ENCODE peak calls at places on chromosomes 12 and 14, in four cellular contexts. G, H, O and F are unnamed samples.

GRCh38 chr14:95220663-95221231 is 63.4 kb upstream of the DICER1 start:
- DNase-seq in O (peak; percentile 32), H (no peak), G (peak; percentile 49), F (peak; percentile 51)

GRCh38 chr12:94534761-94535613 is 75.3 kb upstream of the CEP83 start:
- DNase-seq in H (no peak), O (no peak), G (no peak), F (no peak)

GRCh38 chr14:28653521-28653920 is 113.1 kb upstream of the FOXG1 start:
- DNase-seq in O (no peak), H (no peak), G (no peak), F (no peak)

GRCh38 chr14:75539562-75540478 is 17.6 kb downstream of the BATF start:
- DNase-seq in H (no peak), O (no peak), G (no peak), F (no peak)

GRCh38 chr12:109758406-109759075 is 44.9 kb downstream of the FAM222A start:
- DNase-seq in G (no peak), H (peak; percentile 40), O (no peak), F (no peak)

GRCh38 chr12:104729091-104729490 is 229.0 kb downstream of the SLC41A2 start:
- DNase-seq in O (no peak), G (no peak), H (no peak), F (no peak)

GRCh38 chr14:82153689-82154088 is 620.0 kb upstream of the SEL1L start:
- DNase-seq in G (no peak), O (no peak), H (no peak), F (no peak)

GRCh38 chr12:2682301-2683282 is 112.2 kb upstream of the FKBP4 start:
- DNase-seq in G (peak; percentile 43), H (no peak), O (peak; percentile 42), F (peak; percentile 27)

GRCh38 chr14:104706733-104707628 is 17.0 kb upstream of the ADSS1 start:
- DNase-seq in O (no peak), G (no peak), H (no peak), F (no peak)

GRCh38 chr12:54196396-54196795 is 7.6 kb upstream of the SMUG1 start:
- DNase-seq in H (no peak), G (no peak), O (no peak), F (peak; percentile 47)

GRCh38 chr12:116156614-116157013 is 120.9 kb downstream of the MED13L start:
- DNase-seq in H (no peak), O (no peak), G (no peak), F (no peak)

GRCh38 chr14:36656769-36657408 is 4.8 kb upstream of the PAX9 start:
- DNase-seq in O (no peak), H (no peak), G (no peak), F (no peak)

GRCh38 chr14:36655054-36655381 is 6.6 kb upstream of the PAX9 start:
- DNase-seq in H (no peak), O (no peak), G (no peak), F (no peak)

GRCh38 chr14:36655571-36655962 is 6.1 kb upstream of the PAX9 start:
- DNase-seq in G (no peak), H (no peak), O (no peak), F (no peak)

GRCh38 chr14:36657409-36658090 is 4.1 kb upstream of the PAX9 start:
- DNase-seq in H (no peak), G (no peak), O (no peak), F (no peak)

DNA sequence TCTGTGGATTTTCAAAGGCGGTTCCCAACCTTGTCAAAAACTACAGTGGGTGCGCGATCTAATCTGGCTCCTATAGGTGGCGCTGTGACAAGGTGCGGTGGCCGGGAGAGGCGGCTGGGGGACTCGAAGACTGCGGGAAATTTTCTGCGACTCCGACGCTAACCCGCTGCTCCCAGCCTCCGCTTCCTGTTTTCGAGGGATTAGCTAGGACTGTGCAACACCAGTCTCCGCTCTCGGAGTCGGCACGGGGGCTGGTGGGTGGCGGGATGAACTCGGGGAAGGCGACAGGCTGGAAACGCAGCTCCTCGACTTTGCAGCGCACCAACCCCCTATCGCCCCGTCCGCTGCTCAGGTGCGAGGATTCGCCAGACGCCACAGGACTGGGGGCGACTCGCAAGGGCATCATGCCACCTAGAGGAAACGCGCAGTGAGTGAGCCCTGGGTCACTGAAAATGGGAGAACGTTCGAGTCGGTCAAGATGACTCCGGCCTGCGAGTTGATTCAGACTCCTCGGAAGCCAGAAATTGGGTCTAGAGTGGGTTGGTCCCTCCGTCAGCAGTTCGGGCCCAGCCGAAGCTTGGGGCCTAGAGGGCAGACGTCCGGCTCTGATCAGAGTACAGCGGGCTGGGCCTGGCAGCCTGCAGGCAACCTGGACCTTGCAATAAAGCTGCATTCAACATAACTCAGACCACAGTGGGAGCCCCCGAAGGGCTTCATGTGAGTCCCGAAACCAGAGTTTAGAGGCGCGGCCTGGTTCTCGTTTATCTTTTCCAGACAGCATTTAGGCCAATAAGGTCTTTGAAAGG is 5.5 kb upstream of the PAX9 start:
- DNase-seq in H (no peak), G (no peak), O (no peak), F (no peak)
- TF ChIP-seq CTCF in H (peak; percentile 27), G (peak; percentile 41), O (peak; percentile 14), F (peak; percentile 24)

GRCh38 chr14:89302396-89302950 is 114.6 kb downstream of the FOXN3 start:
- DNase-seq in G (no peak), O (no peak), H (no peak), F (no peak)

GRCh38 chr14:89304972-89305703 is 111.9 kb downstream of the FOXN3 start:
- DNase-seq in O (peak; percentile 82), G (peak; percentile 89), H (no peak), F (peak; percentile 91)

GRCh38 chr14:89307409-89307808 is 109.6 kb downstream of the FOXN3 start:
- DNase-seq in G (no peak), O (no peak), H (no peak), F (no peak)

GRCh38 chr14:89299587-89299986 is 117.4 kb downstream of the FOXN3 start:
- DNase-seq in O (no peak), H (no peak), G (no peak), F (no peak)

GRCh38 chr14:89303452-89304435 is 113.3 kb downstream of the FOXN3 start:
- DNase-seq in O (peak; percentile 86), G (peak; percentile 90), H (no peak), F (peak; percentile 97)
- H3K4me3 ChIP-seq in O (peak overlapping the region; percentile 52), G (peak overlapping the region; percentile 29), H (no peak overlapping the region), F (peak overlapping the region; percentile 46)

GRCh38 chr12:20950248-20950647 is 139.7 kb downstream of the SLCO1B3 start:
- DNase-seq in G (peak; percentile 16), H (no peak), O (peak; percentile 15), F (peak; percentile 2)
- TF ChIP-seq CTCF in G (peak; percentile 54), H (no peak), O (peak; percentile 30), F (peak; percentile 26)

GRCh38 chr12:8689606-8690175 is 8.1 kb upstream of the RIMKLB start:
- DNase-seq in G (no peak), O (no peak), H (no peak), F (no peak)

GRCh38 chr12:8692573-8692972 is 5.2 kb upstream of the RIMKLB start:
- DNase-seq in G (peak; percentile 79), H (no peak), O (peak; percentile 85), F (peak; percentile 33)

GRCh38 chr12:8687846-8688601 is 9.8 kb upstream of the RIMKLB start:
- DNase-seq in H (no peak), O (peak; percentile 95), G (peak; percentile 95), F (peak; percentile 78)
- H3K4me3 ChIP-seq in H (no peak overlapping the region), O (no peak overlapping the region), G (no peak overlapping the region), F (no peak overlapping the region)